ENCODE peak calls at places on chromosomes 5 and 9, in seven cellular contexts. J, N, G, L, U, T and S are unnamed samples.
A peak's percentile ranks its signal among the peaks of the same experiment; 100 is the strongest.

GRCh38 chr5:167524941-167525485 is 766.4 kb upstream of the WWC1 start:
- DNase-seq in J (no peak), N (no peak), G (no peak), L (no peak), U (no peak), T (no peak), S (no peak)

GRCh38 chr5:57432876-57433275 is 49.7 kb downstream of the ACTBL2 start:
- DNase-seq in J (peak; percentile 58), N (no peak), G (no peak), L (peak; percentile 41), U (no peak), T (no peak), S (no peak)

GRCh38 chr5:131224387-131225191 is 39.3 kb upstream of the CDC42SE2 start:
- DNase-seq in J (no peak), N (peak; percentile 32), G (no peak), L (no peak), U (peak; percentile 15), T (peak; percentile 51), S (no peak)

GRCh38 chr5:6228257-6229250 is 149.8 kb downstream of the MED10 start:
- DNase-seq in J (no peak), N (no peak), G (no peak), L (no peak), U (no peak), T (no peak), S (no peak)

GRCh38 chr9:126915281-126915816 is 767 bp downstream of the RALGPS1 start:
- DNase-seq in J (peak; percentile 95), N (no peak), G (peak; percentile 94), L (peak; percentile 9), U (peak; percentile 95), T (peak; percentile 91), S (peak; percentile 81)

GRCh38 chr9:136354592-136355085 is 8.9 kb downstream of the DNLZ start:
- DNase-seq in J (no peak), N (no peak), G (peak; percentile 75), L (peak; percentile 31), U (peak; percentile 69), T (no peak), S (no peak)

GRCh38 chr5:90227688-90228087 is 181.9 kb downstream of the CETN3 start:
- DNase-seq in J (no peak), N (no peak), G (no peak), L (no peak), U (no peak), T (no peak), S (no peak)

GRCh38 chr9:106286249-106286648 is 576.7 kb upstream of the ZNF462 start:
- DNase-seq in J (peak; percentile 74), N (no peak), G (peak; percentile 51), L (no peak), U (no peak), T (no peak), S (no peak)

GRCh38 chr5:55868846-55869245 is 17.7 kb downstream of the IL31RA start:
- DNase-seq in J (no peak), N (no peak), G (peak; percentile 76), L (peak; percentile 19), U (peak; percentile 31), T (no peak), S (no peak)

GRCh38 chr5:111840275-111840674 is 83.3 kb upstream of the NREP start:
- DNase-seq in J (no peak), N (no peak), G (no peak), L (no peak), U (no peak), T (no peak), S (no peak)

DNA sequence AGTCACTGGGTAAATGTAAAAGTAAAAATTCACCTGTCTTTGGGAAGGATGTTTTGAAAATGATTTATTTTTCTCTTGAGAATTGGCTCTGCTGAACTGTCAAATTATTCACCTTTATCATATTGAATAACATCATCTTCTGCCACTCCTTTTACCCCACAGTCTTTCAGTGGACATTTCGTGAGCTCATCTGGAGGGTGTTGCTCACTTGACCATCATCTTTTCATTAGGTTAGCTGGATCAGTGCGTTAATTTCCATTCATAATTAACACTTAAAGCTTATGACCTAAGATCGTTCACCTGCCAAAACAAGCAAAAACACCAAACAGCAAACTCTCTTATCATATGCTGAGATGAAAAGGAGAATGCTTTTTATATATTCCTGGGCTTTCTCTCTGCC is 53.4 kb upstream of the TNFAIP8 start:
- DNase-seq in J (no peak), N (no peak), G (no peak), L (no peak), U (no peak), T (no peak), S (no peak)
- H3K27ac ChIP-seq in J (no peak overlapping the region), N (peak overlapping the region; percentile 62), G (peak overlapping the region; percentile 84), L (peak overlapping the region; percentile 53), U (peak overlapping the region; percentile 73), T (peak overlapping the region; percentile 33), S (peak overlapping the region; percentile 67)

GRCh38 chr5:178211095-178212048 is 7.0 kb downstream of the HNRNPAB start:
- DNase-seq in J (peak; percentile 51), N (no peak), G (no peak), L (no peak), U (no peak), T (no peak), S (no peak)

GRCh38 chr5:178207917-178208280 is 3.6 kb downstream of the HNRNPAB start:
- DNase-seq in J (peak; percentile 28), N (peak; percentile 2), G (no peak), L (no peak), U (no peak), T (no peak), S (no peak)

GRCh38 chr5:178210073-178210526 is 5.8 kb downstream of the HNRNPAB start:
- DNase-seq in J (peak; percentile 47), N (no peak), G (no peak), L (no peak), U (no peak), T (no peak), S (no peak)

GRCh38 chr5:178208540-178209227 is 4.4 kb downstream of the HNRNPAB start:
- DNase-seq in J (peak; percentile 46), N (peak; percentile 16), G (no peak), L (no peak), U (peak; percentile 11), T (no peak), S (peak; percentile 12)

DNA sequence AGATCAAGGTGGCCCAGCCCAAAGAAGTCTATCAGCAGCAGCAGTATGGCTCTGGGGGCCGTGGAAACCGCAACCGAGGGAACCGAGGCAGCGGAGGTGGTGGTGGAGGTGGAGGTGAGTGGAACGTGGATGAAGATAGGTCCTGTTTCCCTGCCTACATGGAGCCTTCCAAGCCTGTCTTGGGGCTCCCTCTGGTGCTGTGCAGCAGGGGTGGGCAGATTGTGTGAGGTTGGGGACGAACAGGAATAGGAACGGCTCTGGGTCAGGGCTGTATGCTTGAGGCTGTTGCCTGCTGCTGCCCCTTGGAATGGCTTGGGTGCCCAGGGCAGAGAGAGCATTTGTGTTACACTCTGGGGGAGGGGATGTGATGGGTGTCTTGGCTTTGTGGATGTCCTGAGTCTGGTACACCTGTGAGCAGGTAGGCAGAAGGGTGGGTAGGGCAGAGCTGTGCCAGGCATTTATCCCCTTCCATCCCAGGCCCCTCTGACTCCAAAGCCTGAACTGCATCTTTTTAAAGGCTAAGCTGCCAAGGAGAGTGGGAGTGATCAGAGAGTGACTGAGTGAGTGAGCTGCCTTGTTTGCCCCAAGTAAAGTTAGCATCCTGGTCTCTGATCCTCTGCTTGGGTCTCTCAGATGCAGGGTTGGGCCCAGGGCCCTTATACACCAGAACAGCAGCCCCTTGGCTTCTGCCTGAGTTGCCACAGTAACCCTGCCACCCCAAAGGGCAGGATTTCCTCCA is 5.2 kb downstream of the HNRNPAB start:
- DNase-seq in J (peak; percentile 38), N (peak; percentile 16), G (no peak), L (no peak), U (peak; percentile 6), T (no peak), S (peak; percentile 38)
- H3K4me1 ChIP-seq in J (no peaks in the 10 kb centered on the region), N (no peaks in the 10 kb centered on the region), G (peaks cover 43% of the 10 kb centered on the region), L (peaks cover 21% of the 10 kb centered on the region), U (peaks cover 42% of the 10 kb centered on the region), T (peaks cover 28% of the 10 kb centered on the region), S (peaks cover 11% of the 10 kb centered on the region)

GRCh38 chr9:134929560-134930158 is 11.9 kb upstream of the FCN1 start:
- DNase-seq in J (no peak), N (no peak), G (no peak), L (no peak), U (no peak), T (no peak), S (no peak)
- H3K27ac ChIP-seq in J (no peak overlapping the region), N (no peak overlapping the region), G (no peak overlapping the region), L (no peak overlapping the region), U (no peak overlapping the region), T (peak overlapping the region; percentile 20), S (no peak overlapping the region)

GRCh38 chr5:16913187-16913839 is 22.8 kb downstream of the MYO10 start:
- DNase-seq in J (no peak), N (no peak), G (no peak), L (no peak), U (peak; percentile 65), T (no peak), S (no peak)
- H3K4me1 ChIP-seq in J (peaks cover 17% of the 10 kb centered on the region), N (no peaks in the 10 kb centered on the region), G (peaks cover 17% of the 10 kb centered on the region), L (no peaks in the 10 kb centered on the region), U (peaks cover 51% of the 10 kb centered on the region), T (peaks cover 24% of the 10 kb centered on the region), S (no peaks in the 10 kb centered on the region)

GRCh38 chr5:1329111-1329579 is 15.8 kb downstream of the CLPTM1L start:
- DNase-seq in J (no peak), N (no peak), G (no peak), L (no peak), U (no peak), T (no peak), S (no peak)
- H3K27ac ChIP-seq in J (peak overlapping the region; percentile 11), N (no peak overlapping the region), G (no peak overlapping the region), L (no peak overlapping the region), U (no peak overlapping the region), T (peak overlapping the region; percentile 18), S (peak overlapping the region; percentile 91)

GRCh38 chr5:2534251-2534650 is 217.2 kb downstream of the IRX2 start:
- DNase-seq in J (no peak), N (no peak), G (no peak), L (no peak), U (no peak), T (no peak), S (no peak)
- H3K4me1 ChIP-seq in J (no peaks in the 10 kb centered on the region), N (no peaks in the 10 kb centered on the region), G (no peaks in the 10 kb centered on the region), L (no peaks in the 10 kb centered on the region), U (no peaks in the 10 kb centered on the region), T (no peaks in the 10 kb centered on the region), S (no peaks in the 10 kb centered on the region)

DNA sequence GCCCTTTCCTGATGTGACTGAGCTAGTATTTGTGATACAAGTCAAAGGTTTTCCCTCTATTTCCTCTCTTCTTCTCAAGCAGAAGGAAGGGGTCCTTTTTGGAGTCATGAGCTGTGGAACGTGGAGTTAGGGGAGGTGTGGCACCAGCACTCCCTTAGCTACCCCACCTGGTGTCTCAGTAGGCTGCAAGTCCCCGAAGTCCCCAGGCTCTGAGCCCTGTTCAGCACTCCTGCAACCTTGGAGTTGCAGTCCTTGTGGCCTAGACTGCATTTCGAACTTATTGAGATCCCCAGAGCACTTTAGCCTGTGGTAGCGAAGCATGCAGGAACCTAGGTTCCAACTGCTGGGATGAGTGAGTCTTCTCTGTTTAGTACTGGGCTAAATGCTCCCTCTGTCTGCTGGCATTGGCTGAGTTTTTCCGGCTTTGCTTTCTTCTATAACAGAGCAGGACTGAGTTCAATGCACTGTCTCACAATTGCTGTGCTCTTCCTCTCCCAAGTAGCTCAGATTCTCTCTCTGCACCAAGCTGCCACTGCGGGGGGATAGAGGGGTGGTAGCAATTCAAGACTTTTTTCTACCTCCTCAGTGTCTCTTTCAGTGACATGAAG is 600.7 kb upstream of the CDH9 start:
- DNase-seq in J (peak; percentile 52), N (no peak), G (no peak), L (no peak), U (no peak), T (no peak), S (no peak)
- H3K27ac ChIP-seq in J (no peak overlapping the region), N (no peak overlapping the region), G (no peak overlapping the region), L (no peak overlapping the region), U (no peak overlapping the region), T (no peak overlapping the region), S (no peak overlapping the region)